ENCODE peak calls at places on chromosomes 4 and X, in ten cellular contexts. R is T-helper 9 cell, G is fibroblast of mammary gland, A is endodermal cell, U is WTC11, Y is transverse colon, O is pons, J is HuH-7.5, W is psoas muscle, B is memory B cell. V is an unnamed sample.

GRCh38 chr4:169009281-169010124 is 552 bp downstream of the CBR4 start:
- DNase-seq in A (peak), B (peak), Y (peak), U (peak), G (peak), O (peak), J (no peak), W (peak), R (peak), V (peak)

GRCh38 chr4:104860227-104861123 is 286.2 kb upstream of the TET2 start:
- DNase-seq in A (peak), Y (peak), W (no peak), R (no peak), U (peak), O (peak), B (peak), J (peak), G (peak), V (peak)

GRCh38 chrX:11437642-11438379 is 144.6 kb downstream of the AMELX start:
- DNase-seq in G (peak), W (peak), R (no peak), A (no peak), Y (peak), U (no peak), B (no peak), O (no peak), J (no peak), V (no peak)

GRCh38 chr4:142408003-142408441 is 438.1 kb downstream of the INPP4B start:
- DNase-seq in G (peak), B (no peak), A (no peak), Y (no peak), R (no peak), J (no peak), U (no peak), O (no peak), W (no peak), V (no peak)

GRCh38 chrX:38435130-38435529 is 82.7 kb downstream of the OTC start:
- DNase-seq in U (no peak), B (no peak), A (no peak), G (no peak), W (no peak), R (no peak), J (no peak), O (no peak), Y (no peak), V (no peak)

GRCh38 chrX:11431833-11432232 is 138.6 kb downstream of the AMELX start:
- DNase-seq in Y (no peak), R (no peak), U (no peak), J (no peak), A (no peak), G (peak), O (no peak), W (no peak), B (no peak), V (no peak)

GRCh38 chr4:123561525-123561924 is 164.9 kb downstream of the SPRY1 start:
- DNase-seq in G (no peak), J (no peak), Y (no peak), B (no peak), R (no peak), U (no peak), W (no peak), O (no peak), A (no peak), V (no peak)

GRCh38 chr4:122588453-122589238 is 32.2 kb downstream of the IL21 start:
- DNase-seq in W (no peak), Y (no peak), O (peak), B (no peak), J (no peak), U (no peak), G (peak), R (no peak), A (no peak), V (no peak)

GRCh38 chrX:53018627-53019026 is 30.0 kb upstream of the GPR173 start:
- DNase-seq in O (no peak), B (no peak), Y (no peak), A (peak), U (no peak), R (no peak), W (no peak), G (peak), J (no peak), V (no peak)

GRCh38 chr4:155566241-155566823 is 100.3 kb upstream of the GUCY1A1 start:
- DNase-seq in O (no peak), U (no peak), G (peak), Y (no peak), R (no peak), B (no peak), W (no peak), A (no peak), J (no peak), V (no peak)

GRCh38 chr4:76688737-76689078 is 209.2 kb downstream of the SOWAHB start:
- DNase-seq in B (no peak), R (no peak), Y (no peak), W (no peak), U (no peak), A (no peak), J (no peak), O (no peak), G (no peak), V (no peak)

GRCh38 chrX:102720237-102721168 is at the start of gene GPRASP3:
- DNase-seq in J (peak), W (peak), B (no peak), O (peak), A (peak), G (peak), Y (peak), U (peak), R (peak), V (peak)

GRCh38 chr4:122636697-122637096 is 15.8 kb upstream of the IL21 start:
- DNase-seq in Y (no peak), U (no peak), O (no peak), B (no peak), R (no peak), W (no peak), G (no peak), A (no peak), J (no peak), V (no peak)

GRCh38 chrX:23317799-23318724 is 16.6 kb upstream of the PTCHD1 start:
- DNase-seq in G (peak), A (peak), J (peak), O (no peak), R (peak), B (peak), Y (peak), U (peak), W (no peak), V (no peak)

GRCh38 chr4:78119698-78120097 is 62.6 kb downstream of the FRAS1 start:
- DNase-seq in R (no peak), W (no peak), U (no peak), A (no peak), B (no peak), J (no peak), O (no peak), G (peak), Y (no peak), V (no peak)

GRCh38 chrX:72276478-72276953 is 532 bp downstream of the RPS4X start:
- DNase-seq in O (no peak), U (no peak), R (no peak), W (no peak), G (no peak), J (no peak), B (no peak), A (no peak), Y (no peak), V (no peak)

GRCh38 chrX:154019061-154019621 is 561 bp downstream of the IRAK1 start:
- DNase-seq in O (no peak), A (no peak), Y (peak), B (no peak), J (no peak), G (no peak), U (no peak), W (no peak), R (peak), V (no peak)

V was measured in anterior cingulate cortex.